ENCODE peak calls at places on chromosomes 3 and 15, in six cellular contexts. K is AG10803, V is GM06990, H is heart left ventricle, Y is kidney, W is hepatocyte. G is an unnamed sample.

GRCh38 chr3:95319921-95320494 is 1257.1 kb downstream of the NSUN3 start:
- DNase-seq in V (no peak), H (no peak), Y (no peak), K (no peak), W (no peak), G (peak; percentile 10)

GRCh38 chr15:75456710-75457109 is 5.2 kb upstream of the SIN3A start:
- DNase-seq in K (peak; percentile 30), V (no peak), Y (no peak), W (no peak), H (no peak), G (peak; percentile 11)

GRCh38 chr3:117660941-117661635 is 951.5 kb downstream of the TUSC7 start:
- DNase-seq in V (no peak), W (no peak), H (no peak), K (peak; percentile 53), Y (no peak), G (no peak)

GRCh38 chr15:101068961-101069734 is 150.0 kb downstream of the LRRK1 start:
- DNase-seq in V (no peak), H (no peak), K (peak; percentile 31), Y (peak; percentile 68), W (peak; percentile 28), G (peak; percentile 80)

GRCh38 chr15:86743283-86743903 is 663.7 kb downstream of the AGBL1 start:
- DNase-seq in H (peak; percentile 49), V (no peak), W (peak; percentile 73), Y (no peak), K (no peak), G (peak; percentile 76)

GRCh38 chr15:25180606-25181289 is 226.0 kb downstream of the SNRPN start:
- DNase-seq in V (no peak), K (no peak), W (no peak), Y (peak; percentile 51), H (peak; percentile 27), G (no peak)

GRCh38 chr3:110686691-110687090 is 384.9 kb upstream of the NECTIN3 start:
- DNase-seq in V (no peak), W (no peak), H (no peak), Y (no peak), K (no peak), G (no peak)

GRCh38 chr15:29064290-29064689 is 178.5 kb downstream of the APBA2 start:
- DNase-seq in H (no peak), K (no peak), V (no peak), Y (no peak), W (no peak), G (no peak)

GRCh38 chr3:33636125-33636855 is 81.8 kb downstream of the CLASP2 start:
- DNase-seq in V (no peak), K (peak; percentile 77), Y (no peak), W (peak; percentile 57), H (no peak), G (peak; percentile 61)

GRCh38 chr3:52432225-52432624 is 12.7 kb downstream of the SEMA3G start:
- DNase-seq in K (no peak), Y (peak; percentile 58), V (no peak), H (peak; percentile 54), W (no peak), G (no peak)

GRCh38 chr3:9397911-9398714 is 698 bp downstream of the SETD5 start:
- DNase-seq in V (peak; percentile 55), Y (peak; percentile 83), K (peak; percentile 47), H (peak; percentile 60), W (peak; percentile 73), G (peak; percentile 35)

GRCh38 chr3:24192469-24193056 is 247.5 kb downstream of the NR1D2 start:
- DNase-seq in K (no peak), H (no peak), V (no peak), W (no peak), Y (no peak), G (no peak)

GRCh38 chr3:19934098-19934566 is at the start of gene EFHB:
- DNase-seq in W (peak; percentile 81), H (no peak), K (peak; percentile 21), Y (no peak), V (no peak), G (peak; percentile 82)

GRCh38 chr3:143237036-143237688 is 117.6 kb downstream of the CHST2 start:
- DNase-seq in V (no peak), Y (no peak), K (peak; percentile 20), W (peak; percentile 59), H (no peak), G (no peak)

GRCh38 chr3:127886276-127886862 is 28.7 kb upstream of the KBTBD12 start:
- DNase-seq in W (no peak), V (no peak), K (no peak), Y (no peak), H (no peak), G (peak; percentile 22)

GRCh38 chr15:83698294-83698693 is 44.4 kb downstream of the ADAMTSL3 start:
- DNase-seq in H (peak; percentile 83), Y (peak; percentile 78), V (no peak), W (peak; percentile 7), K (peak; percentile 46), G (peak; percentile 59)

GRCh38 chr3:88019024-88019423 is 39.8 kb downstream of the CGGBP1 start:
- DNase-seq in W (no peak), K (no peak), V (no peak), Y (no peak), H (no peak), G (no peak)

GRCh38 chr3:149902498-149903139 is 68.1 kb downstream of the PFN2 start:
- DNase-seq in K (no peak), V (no peak), W (no peak), H (no peak), Y (no peak), G (no peak)

GRCh38 chr3:14216257-14217048 is 37.8 kb downstream of the LSM3 start:
- DNase-seq in K (no peak), V (peak; percentile 64), H (peak; percentile 55), Y (no peak), W (no peak), G (no peak)

GRCh38 chr15:58438956-58439355 is 7.2 kb downstream of the LIPC start:
- DNase-seq in V (no peak), K (peak; percentile 67), H (no peak), W (peak; percentile 66), Y (no peak), G (peak; percentile 64)

GRCh38 chr3:142646020-142646783 is 50.0 kb downstream of the PLS1 start:
- DNase-seq in H (no peak), V (no peak), Y (no peak), W (no peak), K (no peak), G (peak; percentile 86)

GRCh38 chr15:79296583-79296982 is 14.1 kb downstream of the ANKRD34C start:
- DNase-seq in V (no peak), Y (no peak), H (no peak), K (no peak), W (no peak), G (no peak)
- TF ChIP-seq CTCF in V (peak; percentile 58), Y (no peak), H (no peak), K (no peak), W (no peak), G (peak; percentile 52)

GRCh38 chr3:125211523-125212095 is 939 bp downstream of the SLC12A8 start:
- DNase-seq in H (no peak), K (no peak), V (no peak), Y (no peak), W (no peak), G (no peak)
- H3K4me3 ChIP-seq in H (peak overlapping the region; percentile 50), K (no peak overlapping the region), V (no peak overlapping the region), Y (peak overlapping the region; percentile 47), W (peak overlapping the region; percentile 72), G (peak overlapping the region; percentile 58)

GRCh38 chr3:134650431-134651346 is at the start of gene KY:
- DNase-seq in W (peak; percentile 64), Y (no peak), K (peak; percentile 59), H (peak; percentile 80), V (no peak), G (peak; percentile 50)
- TF ChIP-seq CTCF in W (peak; percentile 28), Y (peak; percentile 21), K (peak; percentile 12), H (peak; percentile 38), V (no peak), G (no peak)

GRCh38 chr3:81723732-81724313 is 37.6 kb downstream of the GBE1 start:
- DNase-seq in K (peak; percentile 25), Y (no peak), V (no peak), W (no peak), H (no peak), G (peak; percentile 46)
- H3K4me3 ChIP-seq in K (no peak overlapping the region), Y (no peak overlapping the region), V (no peak overlapping the region), W (no peak overlapping the region), H (no peak overlapping the region), G (no peak overlapping the region)

GRCh38 chr3:4807381-4808280 is 171.6 kb upstream of the BHLHE40 start:
- DNase-seq in W (no peak), Y (no peak), K (no peak), V (no peak), H (no peak), G (no peak)
- TF ChIP-seq CTCF in W (no peak), Y (no peak), K (no peak), V (no peak), H (no peak), G (no peak)

GRCh38 chr15:60530168-60530567 is 51.2 kb upstream of the ICE2 start:
- DNase-seq in V (no peak), H (no peak), W (no peak), K (no peak), Y (no peak), G (no peak)
- H3K4me3 ChIP-seq in V (no peak overlapping the region), H (no peak overlapping the region), W (no peak overlapping the region), K (no peak overlapping the region), Y (no peak overlapping the region), G (no peak overlapping the region)

G was measured in epithelial cell of esophagus.